ENCODE peak calls at places on chromosomes 16 and 17, in six cellular contexts. U is heart left ventricle; P is activated naive CD4-positive, alpha-beta T cell treated with Interleukin-2 at 50 U/mL for 16 hours; W is HFFc6; R is AML-193; B is activated CD4-positive, alpha-beta T cell treated with anti-CD3 and anti-CD28 coated beads for 24 hours. D is an unnamed sample.

GRCh38 chr17:75587718-75588545 is at the start of gene MYO15B:
- DNase-seq in B (peak), W (no peak), P (peak), U (peak), R (peak), D (peak)

GRCh38 chr17:29615492-29616299 is 7.0 kb downstream of the CORO6 start:
- DNase-seq in P (peak), R (peak), W (peak), U (peak), B (peak), D (no peak)

GRCh38 chr17:28807925-28808641 is 34.5 kb downstream of the FAM222B start:
- DNase-seq in W (peak), P (no peak), B (no peak), R (peak), U (no peak), D (no peak)

GRCh38 chr16:49825006-49825405 is 30.9 kb downstream of the ZNF423 start:
- DNase-seq in P (no peak), W (no peak), R (no peak), B (no peak), U (no peak), D (no peak)

GRCh38 chr17:57869599-57870282 is 19.9 kb upstream of the MRPS23 start:
- DNase-seq in U (no peak), B (no peak), R (no peak), W (peak), P (no peak), D (no peak)

GRCh38 chr16:88686439-88687253 is at the start of gene SNAI3:
- DNase-seq in W (no peak), R (peak), B (peak), U (peak), P (peak), D (peak)

GRCh38 chr16:20870122-20870521 is 30.0 kb downstream of the DCUN1D3 start:
- DNase-seq in U (no peak), R (peak), P (no peak), B (no peak), W (no peak), D (no peak)

GRCh38 chr16:57699899-57700298 is 5.3 kb downstream of the DRC7 start:
- DNase-seq in U (no peak), R (no peak), P (no peak), W (no peak), B (no peak), D (no peak)

GRCh38 chr17:1577657-1578428 is 15.3 kb upstream of the PITPNA start:
- DNase-seq in W (no peak), R (peak), B (no peak), P (no peak), U (no peak), D (no peak)

GRCh38 chr17:55527520-55528118 is 16.4 kb upstream of the SMIM36 start:
- DNase-seq in R (peak), B (no peak), W (peak), U (no peak), P (no peak), D (peak)

GRCh38 chr17:74631468-74632195 is 8.1 kb upstream of the CD300E start:
- DNase-seq in R (peak), U (no peak), B (no peak), P (no peak), W (no peak), D (peak)

GRCh38 chr17:6546069-6546718 is 10.2 kb downstream of the PITPNM3 start:
- DNase-seq in B (no peak), W (peak), U (no peak), P (no peak), R (no peak), D (no peak)

GRCh38 chr17:39177256-39177655 is 11.3 kb upstream of the ARL5C start:
- DNase-seq in W (no peak), U (no peak), B (no peak), R (no peak), P (no peak), D (no peak)

GRCh38 chr17:77180503-77181330 is 39.9 kb downstream of the SEC14L1 start:
- DNase-seq in R (no peak), W (no peak), B (no peak), U (no peak), P (no peak), D (no peak)

GRCh38 chr17:77995146-77995852 is 36.8 kb downstream of the TNRC6C start:
- DNase-seq in B (no peak), R (no peak), U (peak), W (no peak), P (peak), D (no peak)

GRCh38 chr16:86808863-86809444 is 230.6 kb downstream of the FOXL1 start:
- DNase-seq in U (no peak), B (no peak), R (no peak), P (no peak), W (no peak), D (no peak)

GRCh38 chr17:42347198-42347597 is 41.0 kb downstream of the STAT3 start:
- DNase-seq in W (peak), P (no peak), R (no peak), B (no peak), U (no peak), D (no peak)

D was measured in KG1.